ENCODE peak calls at places on chromosomes 13 and 19, in eight cellular contexts. X is iPS DF 6.9, H is esophagus muscularis mucosa, A is cardiac muscle cell, F is suprapubic skin, M is A549, Y is PC-3, V is ovary. E is an unnamed sample.

GRCh38 chr13:106083620-106084350 is 451.7 kb downstream of the EFNB2 start:
- DNase-seq in M (peak; percentile 19), V (no peak), H (no peak), Y (peak; percentile 72), X (no peak), F (no peak), A (peak; percentile 62), E (no peak)

GRCh38 chr19:35414442-35414841 is 33.6 kb upstream of the FFAR2 start:
- DNase-seq in M (no peak), A (no peak), H (no peak), F (no peak), V (no peak), Y (no peak), X (no peak), E (no peak)

GRCh38 chr13:44822291-44822690 is 167.0 kb downstream of the NUFIP1 start:
- DNase-seq in A (no peak), X (no peak), M (no peak), Y (no peak), V (no peak), F (no peak), H (no peak), E (no peak)

GRCh38 chr13:103157434-103158145 is 91.4 kb upstream of the SLC10A2 start:
- DNase-seq in V (no peak), H (no peak), Y (no peak), F (no peak), X (no peak), A (no peak), M (no peak), E (no peak)

GRCh38 chr19:1406496-1406817 is 929 bp upstream of the DAZAP1 start:
- DNase-seq in F (no peak), M (no peak), X (no peak), H (no peak), V (no peak), A (no peak), Y (no peak), E (no peak)

GRCh38 chr13:90233933-90234672 is 1113.4 kb upstream of the MIR17HG start:
- DNase-seq in X (no peak), V (no peak), F (no peak), H (no peak), M (no peak), A (no peak), Y (peak; percentile 17), E (no peak)

GRCh38 chr19:45339629-45340028 is 921 bp upstream of the KLC3 start:
- DNase-seq in Y (no peak), H (no peak), X (no peak), M (no peak), V (no peak), A (no peak), F (no peak), E (no peak)

GRCh38 chr13:110232756-110233155 is 74.2 kb downstream of the COL4A1 start:
- DNase-seq in H (peak; percentile 90), Y (no peak), M (no peak), A (peak; percentile 82), V (peak; percentile 54), F (no peak), X (no peak), E (no peak)

GRCh38 chr19:39951065-39951650 is 16.7 kb upstream of the FCGBP start:
- DNase-seq in Y (no peak), V (no peak), F (no peak), H (no peak), M (no peak), X (no peak), A (no peak), E (no peak)

GRCh38 chr13:83184819-83185218 is 697.5 kb downstream of the SLITRK1 start:
- DNase-seq in V (no peak), H (no peak), M (no peak), Y (no peak), A (peak; percentile 71), F (no peak), X (no peak), E (no peak)

GRCh38 chr19:49930483-49931011 is 1.2 kb upstream of the NUP62 start:
- DNase-seq in Y (peak; percentile 34), F (no peak), V (peak; percentile 74), H (no peak), X (no peak), A (peak; percentile 27), M (peak; percentile 50), E (peak; percentile 81)

GRCh38 chr13:21670883-21671792 is at the start of gene FGF9:
- DNase-seq in M (peak; percentile 69), H (no peak), V (peak; percentile 68), Y (peak; percentile 65), X (no peak), A (peak; percentile 82), F (no peak), E (peak; percentile 71)

GRCh38 chr13:51542358-51542972 is 41.8 kb upstream of the WDFY2 start:
- DNase-seq in M (peak; percentile 33), Y (no peak), A (peak; percentile 42), V (no peak), F (no peak), X (no peak), H (no peak), E (peak; percentile 30)

GRCh38 chr19:31670931-31671330 is 321.7 kb upstream of the TSHZ3 start:
- DNase-seq in H (peak; percentile 87), F (no peak), X (no peak), Y (no peak), V (no peak), M (no peak), A (no peak), E (no peak)

GRCh38 chr13:55566779-55567178 is 1573.9 kb upstream of the PRR20A start:
- DNase-seq in A (no peak), H (no peak), F (no peak), M (no peak), Y (no peak), X (no peak), V (no peak), E (no peak)

GRCh38 chr19:2727640-2727944 is 6.4 kb upstream of the DIRAS1 start:
- DNase-seq in V (no peak), A (no peak), Y (peak; percentile 51), X (no peak), M (no peak), H (no peak), F (no peak), E (no peak)

GRCh38 chr19:21491161-21491560 is 14.2 kb upstream of the ZNF429 start:
- DNase-seq in H (no peak), V (no peak), M (no peak), X (no peak), A (no peak), Y (no peak), F (no peak), E (no peak)

GRCh38 chr13:62837895-62838294 is 1422.2 kb upstream of the PCDH20 start:
- DNase-seq in H (no peak), X (no peak), Y (peak; percentile 68), M (peak; percentile 9), A (no peak), F (no peak), V (no peak), E (no peak)

GRCh38 chr19:50723069-50723468 is at the start of gene CLEC11A:
- DNase-seq in M (no peak), Y (no peak), V (peak; percentile 55), F (no peak), X (no peak), A (peak; percentile 91), H (no peak), E (no peak)

GRCh38 chr19:53909471-53910169 is 542 bp downstream of the CACNG7 start:
- DNase-seq in M (no peak), A (no peak), Y (no peak), H (no peak), V (no peak), F (no peak), X (no peak), E (no peak)
- H3K4me3 ChIP-seq in M (peak overlapping the region; percentile 70), A (peak overlapping the region; percentile 27), Y (no peak overlapping the region), H (no peak overlapping the region), V (no peak overlapping the region), F (no peak overlapping the region), X (peak overlapping the region; percentile 84), E (peak overlapping the region; percentile 42)

DNA sequence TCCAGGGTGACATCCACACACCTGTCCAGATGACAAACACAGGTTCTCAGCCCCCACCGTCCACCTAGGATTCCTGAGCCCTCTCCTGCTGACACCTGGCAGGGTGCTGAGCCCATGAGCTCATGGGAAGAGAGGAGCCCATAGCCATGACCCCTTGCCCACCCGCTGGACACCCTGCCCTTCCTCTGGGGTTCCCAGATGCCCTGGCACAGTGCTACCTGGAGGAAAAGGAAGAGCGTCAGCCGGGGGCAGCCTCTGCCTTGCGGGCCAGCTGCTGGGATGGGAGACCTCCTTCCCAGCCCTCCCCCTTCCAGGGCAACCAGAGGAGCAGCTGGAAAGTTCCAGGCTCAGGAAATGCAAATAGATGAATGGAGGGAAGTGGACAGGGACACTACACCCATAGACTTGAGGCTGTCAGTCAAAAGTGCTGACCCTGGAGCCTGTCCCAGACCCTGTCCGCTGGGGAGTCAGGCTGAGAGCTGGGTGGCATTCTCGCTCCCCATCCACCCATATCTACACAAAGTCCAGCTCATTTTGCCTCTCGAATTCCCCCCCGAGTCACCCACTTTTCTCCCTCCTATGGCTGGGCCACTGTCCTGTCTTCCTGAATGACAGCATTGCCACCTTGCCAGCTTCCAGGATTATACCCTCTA is 12.3 kb upstream of the ARHGEF18 start:
- DNase-seq in F (no peak), A (no peak), X (no peak), V (no peak), M (no peak), H (no peak), Y (no peak), E (no peak)
- H3K4me1 ChIP-seq in F (peaks cover 12% of the 10 kb centered on the region), A (no peaks in the 10 kb centered on the region), X (no peaks in the 10 kb centered on the region), V (peaks cover 3% of the 10 kb centered on the region), M (no peaks in the 10 kb centered on the region), H (peaks cover 4% of the 10 kb centered on the region), Y (no peaks in the 10 kb centered on the region), E (no peaks in the 10 kb centered on the region)

DNA sequence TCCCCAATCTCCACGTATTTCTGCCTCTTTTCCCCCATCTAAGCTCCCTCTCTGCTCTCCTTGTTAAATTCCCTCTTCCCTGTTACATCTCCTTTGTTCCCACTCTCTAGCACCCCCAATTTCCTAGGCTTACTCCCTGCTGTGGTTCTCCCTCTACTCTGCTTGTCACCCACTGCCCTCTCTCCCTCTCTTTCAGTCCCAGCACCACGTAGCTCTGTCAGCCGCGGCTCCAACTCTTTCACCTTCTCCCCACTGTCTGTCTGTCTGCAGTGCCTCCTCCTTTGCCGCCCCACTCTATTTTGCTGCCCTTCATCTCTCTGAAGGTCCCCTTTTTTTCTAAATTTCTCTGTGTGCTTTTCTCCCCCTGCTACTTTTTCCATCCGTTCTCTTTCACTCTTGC is 1.0 kb downstream of the ZNF841 start:
- DNase-seq in X (no peak), Y (no peak), H (no peak), V (no peak), A (no peak), F (no peak), M (no peak), E (no peak)
- H3K9me3 ChIP-seq in X (no peaks in the 10 kb centered on the region), Y (peaks cover 58% of the 10 kb centered on the region), H (no peaks in the 10 kb centered on the region), V (peaks cover 17% of the 10 kb centered on the region), A (no peaks in the 10 kb centered on the region), F (peaks cover 23% of the 10 kb centered on the region), M (peaks cover 83% of the 10 kb centered on the region), E (peaks cover 16% of the 10 kb centered on the region)

DNA sequence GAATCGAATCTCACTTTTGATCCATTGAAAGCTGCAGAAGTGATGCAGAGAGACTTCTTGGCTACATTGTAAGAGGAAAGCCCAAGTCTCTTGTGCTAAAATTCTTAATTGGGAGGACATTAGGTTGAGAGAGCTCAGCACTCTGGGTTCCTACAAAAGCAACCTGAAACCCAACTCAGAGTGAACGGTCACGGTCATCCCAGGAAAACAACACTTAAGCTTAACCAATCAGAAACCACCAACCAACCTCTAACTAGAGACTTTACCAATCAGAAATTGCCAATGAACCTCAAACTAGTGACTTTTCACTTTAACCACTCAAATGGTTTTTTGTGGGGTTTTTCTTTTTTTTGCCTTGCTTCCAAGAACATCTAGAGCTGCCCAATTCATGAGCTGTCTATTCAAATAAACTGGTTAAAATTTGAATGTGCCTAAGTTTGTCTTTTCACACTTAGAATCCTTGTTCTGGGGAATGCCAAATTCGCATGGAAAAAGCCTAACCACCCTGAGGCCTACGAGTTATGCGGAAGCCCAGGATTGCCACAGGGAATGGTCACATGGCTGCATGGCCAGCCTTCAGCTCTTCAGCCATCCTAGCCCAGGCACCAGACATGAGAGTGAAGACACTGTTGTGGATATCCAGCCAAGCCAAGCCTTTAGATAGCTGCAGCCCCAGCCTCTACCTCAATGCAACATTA is 17.8 kb upstream of the CLN5 start:
- DNase-seq in A (no peak), X (no peak), V (no peak), H (no peak), F (no peak), Y (no peak), M (no peak), E (no peak)
- H3K4me3 ChIP-seq in A (no peak overlapping the region), X (no peak overlapping the region), V (no peak overlapping the region), H (no peak overlapping the region), F (no peak overlapping the region), Y (no peak overlapping the region), M (no peak overlapping the region), E (no peak overlapping the region)